ENCODE peak calls at places on chromosome X, in nine cellular contexts. One of them, this sample, is unnamed.

GRCh38 chrX:72128183-72128834 is 3.4 kb downstream of the RTL5 start:
- DNase-seq in mucosa of descending colon: no peak
- DNase-seq in HEK293T: no peak
- DNase-seq in tibial artery: no peak
- DNase-seq in WTC11: no peak
- DNase-seq in H54: no peak
- DNase-seq in CD8-positive, alpha-beta T cell: no peak
- DNase-seq in GM19239: no peak
- DNase-seq in ecto neural progenitor cell: no peak
- DNase-seq in this sample: no peak

GRCh38 chrX:115940888-115941332 is 229.6 kb upstream of the AGTR2 start:
- DNase-seq in HEK293T: peak; percentile 83
- DNase-seq in H54: no peak
- DNase-seq in CD8-positive, alpha-beta T cell: no peak
- DNase-seq in ecto neural progenitor cell: peak; percentile 77
- DNase-seq in tibial artery: peak; percentile 77
- DNase-seq in WTC11: peak; percentile 39
- DNase-seq in GM19239: peak; percentile 16
- DNase-seq in mucosa of descending colon: peak; percentile 84
- DNase-seq in this sample: peak; percentile 84

GRCh38 chrX:44183329-44183728 is 160.1 kb downstream of the EFHC2 start:
- DNase-seq in mucosa of descending colon: peak; percentile 2
- DNase-seq in ecto neural progenitor cell: no peak
- DNase-seq in HEK293T: no peak
- DNase-seq in CD8-positive, alpha-beta T cell: no peak
- DNase-seq in H54: no peak
- DNase-seq in tibial artery: no peak
- DNase-seq in WTC11: no peak
- DNase-seq in GM19239: no peak
- DNase-seq in this sample: peak; percentile 0

GRCh38 chrX:3370656-3371055 is 24.2 kb upstream of the MXRA5 start:
- DNase-seq in ecto neural progenitor cell: no peak
- DNase-seq in GM19239: no peak
- DNase-seq in H54: no peak
- DNase-seq in mucosa of descending colon: no peak
- DNase-seq in WTC11: no peak
- DNase-seq in CD8-positive, alpha-beta T cell: no peak
- DNase-seq in tibial artery: no peak
- DNase-seq in HEK293T: no peak
- DNase-seq in this sample: no peak

GRCh38 chrX:30930143-30930542 is 41.1 kb upstream of the TAB3 start:
- DNase-seq in GM19239: no peak
- DNase-seq in ecto neural progenitor cell: no peak
- DNase-seq in mucosa of descending colon: no peak
- DNase-seq in H54: no peak
- DNase-seq in HEK293T: no peak
- DNase-seq in WTC11: no peak
- DNase-seq in CD8-positive, alpha-beta T cell: no peak
- DNase-seq in tibial artery: no peak
- DNase-seq in this sample: no peak

GRCh38 chrX:154597221-154597620 is 12.3 kb downstream of the CTAG1A start:
- DNase-seq in H54: no peak
- DNase-seq in CD8-positive, alpha-beta T cell: no peak
- DNase-seq in ecto neural progenitor cell: no peak
- DNase-seq in GM19239: no peak
- DNase-seq in HEK293T: no peak
- DNase-seq in tibial artery: no peak
- DNase-seq in mucosa of descending colon: no peak
- DNase-seq in WTC11: no peak
- DNase-seq in this sample: no peak

GRCh38 chrX:114584983-114585842 is 1.3 kb downstream of the HTR2C start:
- DNase-seq in CD8-positive, alpha-beta T cell: no peak
- DNase-seq in WTC11: no peak
- DNase-seq in HEK293T: no peak
- DNase-seq in tibial artery: no peak
- DNase-seq in GM19239: no peak
- DNase-seq in ecto neural progenitor cell: no peak
- DNase-seq in H54: no peak
- DNase-seq in mucosa of descending colon: no peak
- DNase-seq in this sample: no peak

GRCh38 chrX:10525381-10525780 is 95.0 kb downstream of the MID1 start:
- DNase-seq in H54: no peak
- DNase-seq in tibial artery: no peak
- DNase-seq in ecto neural progenitor cell: no peak
- DNase-seq in CD8-positive, alpha-beta T cell: no peak
- DNase-seq in WTC11: no peak
- DNase-seq in HEK293T: no peak
- DNase-seq in GM19239: no peak
- DNase-seq in mucosa of descending colon: no peak
- DNase-seq in this sample: no peak

GRCh38 chrX:85906399-85906798 is 141.0 kb downstream of the CHM start:
- DNase-seq in HEK293T: no peak
- DNase-seq in CD8-positive, alpha-beta T cell: no peak
- DNase-seq in mucosa of descending colon: no peak
- DNase-seq in ecto neural progenitor cell: no peak
- DNase-seq in tibial artery: no peak
- DNase-seq in WTC11: no peak
- DNase-seq in H54: no peak
- DNase-seq in GM19239: no peak
- DNase-seq in this sample: no peak

GRCh38 chrX:22118161-22118830 is 86.2 kb downstream of the PHEX start:
- DNase-seq in ecto neural progenitor cell: no peak
- DNase-seq in HEK293T: no peak
- DNase-seq in GM19239: no peak
- DNase-seq in mucosa of descending colon: no peak
- DNase-seq in H54: no peak
- DNase-seq in WTC11: no peak
- DNase-seq in CD8-positive, alpha-beta T cell: no peak
- DNase-seq in tibial artery: no peak
- DNase-seq in this sample: no peak

GRCh38 chrX:147962476-147962875 is 18.7 kb upstream of the FMR1NB start:
- DNase-seq in GM19239: no peak
- DNase-seq in tibial artery: no peak
- DNase-seq in HEK293T: no peak
- DNase-seq in WTC11: no peak
- DNase-seq in H54: no peak
- DNase-seq in mucosa of descending colon: no peak
- DNase-seq in CD8-positive, alpha-beta T cell: no peak
- DNase-seq in ecto neural progenitor cell: no peak
- DNase-seq in this sample: no peak

GRCh38 chrX:17560385-17560784 is 176.9 kb upstream of the SCML1 start:
- DNase-seq in HEK293T: no peak
- DNase-seq in WTC11: no peak
- DNase-seq in mucosa of descending colon: no peak
- DNase-seq in GM19239: no peak
- DNase-seq in H54: no peak
- DNase-seq in tibial artery: no peak
- DNase-seq in ecto neural progenitor cell: no peak
- DNase-seq in CD8-positive, alpha-beta T cell: no peak
- DNase-seq in this sample: no peak